ENCODE peak calls at places on chromosome 4, in seven cellular contexts. One of them, this sample, is unnamed.

GRCh38 chr4:154908168-154908567 is 127.1 kb downstream of the RBM46 start:
- DNase-seq in fibroblast of pulmonary artery: no peak
- DNase-seq in AG10803: no peak
- DNase-seq in B cell: no peak
- DNase-seq in transverse colon: no peak
- DNase-seq in fibroblast of lung: no peak
- DNase-seq in A549: no peak
- DNase-seq in this sample: no peak

GRCh38 chr4:153212755-153213154 is 8.5 kb downstream of the TRIM2 start:
- DNase-seq in fibroblast of pulmonary artery: no peak
- DNase-seq in AG10803: no peak
- DNase-seq in B cell: no peak
- DNase-seq in transverse colon: no peak
- DNase-seq in fibroblast of lung: no peak
- DNase-seq in A549: no peak
- DNase-seq in this sample: no peak

GRCh38 chr4:85514783-85515182 is 39.8 kb downstream of the ARHGAP24 start:
- DNase-seq in fibroblast of pulmonary artery: no peak
- DNase-seq in AG10803: no peak
- DNase-seq in B cell: no peak
- DNase-seq in transverse colon: no peak
- DNase-seq in fibroblast of lung: no peak
- DNase-seq in A549: no peak
- DNase-seq in this sample: no peak

GRCh38 chr4:113683143-113683542 is 78.4 kb downstream of the CAMK2D start:
- DNase-seq in fibroblast of pulmonary artery: no peak
- DNase-seq in AG10803: no peak
- DNase-seq in B cell: peak
- DNase-seq in transverse colon: peak
- DNase-seq in fibroblast of lung: no peak
- DNase-seq in A549: no peak
- DNase-seq in this sample: no peak

GRCh38 chr4:81650871-81651270 is 179.2 kb upstream of the RASGEF1B start:
- DNase-seq in fibroblast of pulmonary artery: peak
- DNase-seq in AG10803: no peak
- DNase-seq in B cell: no peak
- DNase-seq in transverse colon: no peak
- DNase-seq in fibroblast of lung: no peak
- DNase-seq in A549: no peak
- DNase-seq in this sample: no peak

GRCh38 chr4:6873792-6874461 is 35.7 kb upstream of the TBC1D14 start:
- DNase-seq in fibroblast of pulmonary artery: peak
- DNase-seq in AG10803: peak
- DNase-seq in B cell: peak
- DNase-seq in transverse colon: peak
- DNase-seq in fibroblast of lung: peak
- DNase-seq in A549: peak
- DNase-seq in this sample: peak

GRCh38 chr4:11931266-11931665 is 502.6 kb upstream of the HS3ST1 start:
- DNase-seq in fibroblast of pulmonary artery: peak
- DNase-seq in AG10803: no peak
- DNase-seq in B cell: no peak
- DNase-seq in transverse colon: no peak
- DNase-seq in fibroblast of lung: no peak
- DNase-seq in A549: no peak
- DNase-seq in this sample: no peak

GRCh38 chr4:52751349-52751911 is at the start of gene ERVMER34-1:
- DNase-seq in fibroblast of pulmonary artery: peak
- DNase-seq in AG10803: peak
- DNase-seq in B cell: no peak
- DNase-seq in transverse colon: peak
- DNase-seq in fibroblast of lung: peak
- DNase-seq in A549: peak
- DNase-seq in this sample: no peak

GRCh38 chr4:85720736-85721135 is 245.8 kb downstream of the ARHGAP24 start:
- DNase-seq in fibroblast of pulmonary artery: peak
- DNase-seq in AG10803: peak
- DNase-seq in B cell: no peak
- DNase-seq in transverse colon: no peak
- DNase-seq in fibroblast of lung: peak
- DNase-seq in A549: peak
- DNase-seq in this sample: no peak

GRCh38 chr4:54588404-54588803 is 69.4 kb upstream of the KIT start:
- DNase-seq in fibroblast of pulmonary artery: peak
- DNase-seq in AG10803: no peak
- DNase-seq in B cell: no peak
- DNase-seq in transverse colon: no peak
- DNase-seq in fibroblast of lung: no peak
- DNase-seq in A549: no peak
- DNase-seq in this sample: no peak

GRCh38 chr4:147733614-147734344 is 1.9 kb downstream of the ARHGAP10 start:
- DNase-seq in fibroblast of pulmonary artery: peak
- DNase-seq in AG10803: peak
- DNase-seq in B cell: no peak
- DNase-seq in transverse colon: no peak
- DNase-seq in fibroblast of lung: peak
- DNase-seq in A549: no peak
- DNase-seq in this sample: no peak

GRCh38 chr4:2745981-2746806 is 9.9 kb downstream of the TNIP2 start:
- DNase-seq in fibroblast of pulmonary artery: peak
- DNase-seq in AG10803: peak
- DNase-seq in B cell: peak
- DNase-seq in transverse colon: peak
- DNase-seq in fibroblast of lung: peak
- DNase-seq in A549: peak
- DNase-seq in this sample: peak

GRCh38 chr4:40321671-40322131 is 13.4 kb upstream of the CHRNA9 start:
- DNase-seq in fibroblast of pulmonary artery: peak
- DNase-seq in AG10803: peak
- DNase-seq in B cell: no peak
- DNase-seq in transverse colon: no peak
- DNase-seq in fibroblast of lung: peak
- DNase-seq in A549: no peak
- DNase-seq in this sample: no peak

GRCh38 chr4:10169839-10170387 is 53.3 kb upstream of the WDR1 start:
- DNase-seq in fibroblast of pulmonary artery: no peak
- DNase-seq in AG10803: no peak
- DNase-seq in B cell: no peak
- DNase-seq in transverse colon: no peak
- DNase-seq in fibroblast of lung: no peak
- DNase-seq in A549: no peak
- DNase-seq in this sample: no peak

GRCh38 chr4:185257086-185257485 is 47.7 kb downstream of the SNX25 start:
- DNase-seq in fibroblast of pulmonary artery: no peak
- DNase-seq in AG10803: no peak
- DNase-seq in B cell: no peak
- DNase-seq in transverse colon: no peak
- DNase-seq in fibroblast of lung: no peak
- DNase-seq in A549: no peak
- DNase-seq in this sample: no peak

GRCh38 chr4:8044699-8045098 is 105.0 kb upstream of the AFAP1 start:
- DNase-seq in fibroblast of pulmonary artery: no peak
- DNase-seq in AG10803: no peak
- DNase-seq in B cell: no peak
- DNase-seq in transverse colon: peak
- DNase-seq in fibroblast of lung: no peak
- DNase-seq in A549: no peak
- DNase-seq in this sample: no peak

GRCh38 chr4:105551968-105552746 is at the start of gene ARHGEF38:
- DNase-seq in fibroblast of pulmonary artery: no peak
- DNase-seq in AG10803: peak
- DNase-seq in B cell: no peak
- DNase-seq in transverse colon: peak
- DNase-seq in fibroblast of lung: peak
- DNase-seq in A549: no peak
- DNase-seq in this sample: no peak

GRCh38 chr4:4866833-4867744 is 7.6 kb downstream of the MSX1 start:
- DNase-seq in fibroblast of pulmonary artery: no peak
- DNase-seq in AG10803: no peak
- DNase-seq in B cell: no peak
- DNase-seq in transverse colon: no peak
- DNase-seq in fibroblast of lung: no peak
- DNase-seq in A549: no peak
- DNase-seq in this sample: no peak

GRCh38 chr4:127549521-127549920 is 83.2 kb upstream of the INTU start:
- DNase-seq in fibroblast of pulmonary artery: no peak
- DNase-seq in AG10803: peak
- DNase-seq in B cell: no peak
- DNase-seq in transverse colon: no peak
- DNase-seq in fibroblast of lung: no peak
- DNase-seq in A549: no peak
- DNase-seq in this sample: no peak

GRCh38 chr4:17698116-17698515 is 83.3 kb downstream of the FAM184B start:
- DNase-seq in fibroblast of pulmonary artery: no peak
- DNase-seq in AG10803: no peak
- DNase-seq in B cell: no peak
- DNase-seq in transverse colon: no peak
- DNase-seq in fibroblast of lung: no peak
- DNase-seq in A549: no peak
- DNase-seq in this sample: no peak

GRCh38 chr4:2936773-2937145 is 26.4 kb downstream of the NOP14 start:
- DNase-seq in fibroblast of pulmonary artery: peak
- DNase-seq in AG10803: peak
- DNase-seq in B cell: no peak
- DNase-seq in transverse colon: no peak
- DNase-seq in fibroblast of lung: peak
- DNase-seq in A549: no peak
- DNase-seq in this sample: no peak

GRCh38 chr4:2671267-2671895 is 84.8 kb downstream of the TNIP2 start:
- DNase-seq in fibroblast of pulmonary artery: no peak
- DNase-seq in AG10803: no peak
- DNase-seq in B cell: no peak
- DNase-seq in transverse colon: no peak
- DNase-seq in fibroblast of lung: no peak
- DNase-seq in A549: no peak
- DNase-seq in this sample: no peak

GRCh38 chr4:22237846-22238513 is 277.9 kb downstream of the ADGRA3 start:
- DNase-seq in fibroblast of pulmonary artery: no peak
- DNase-seq in AG10803: no peak
- DNase-seq in B cell: no peak
- DNase-seq in transverse colon: peak
- DNase-seq in fibroblast of lung: peak
- DNase-seq in A549: no peak
- DNase-seq in this sample: no peak

GRCh38 chr4:7767526-7767925 is 172.1 kb downstream of the AFAP1 start:
- DNase-seq in fibroblast of pulmonary artery: no peak
- DNase-seq in AG10803: no peak
- DNase-seq in B cell: no peak
- DNase-seq in transverse colon: no peak
- DNase-seq in fibroblast of lung: no peak
- DNase-seq in A549: no peak
- DNase-seq in this sample: no peak

GRCh38 chr4:127131527-127131926 is 501.2 kb upstream of the INTU start:
- DNase-seq in fibroblast of pulmonary artery: no peak
- DNase-seq in AG10803: no peak
- DNase-seq in B cell: no peak
- DNase-seq in transverse colon: no peak
- DNase-seq in fibroblast of lung: no peak
- DNase-seq in A549: no peak
- DNase-seq in this sample: no peak

DNA sequence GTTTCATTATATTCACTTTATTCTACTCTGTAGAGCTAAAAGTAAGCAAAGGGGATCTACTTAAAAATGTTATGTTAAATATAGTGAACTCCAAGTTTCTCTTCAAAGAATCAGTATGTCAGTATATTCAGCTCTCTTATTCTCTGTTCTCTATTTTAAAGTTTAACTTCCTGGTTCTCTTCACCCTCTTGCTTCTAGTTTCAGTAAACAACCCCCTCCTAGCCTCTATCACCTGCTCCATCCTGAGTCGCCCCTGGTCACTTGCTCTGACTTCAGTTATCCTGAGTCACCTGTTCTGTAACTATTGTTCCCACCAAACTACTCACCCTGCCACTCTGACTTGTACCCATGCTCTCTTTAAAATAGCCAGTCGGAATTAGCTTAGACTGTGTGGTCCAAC is 180.9 kb upstream of the AADAT start:
- DNase-seq in fibroblast of pulmonary artery: no peak
- DNase-seq in AG10803: no peak
- DNase-seq in B cell: no peak
- DNase-seq in transverse colon: no peak
- DNase-seq in fibroblast of lung: no peak
- DNase-seq in A549: no peak
- DNase-seq in this sample: no peak
- TF ChIP-seq CTCF in fibroblast of pulmonary artery: no peak
- TF ChIP-seq CTCF in AG10803: no peak
- TF ChIP-seq CTCF in B cell: no peak
- TF ChIP-seq CTCF in transverse colon: no peak
- TF ChIP-seq CTCF in fibroblast of lung: no peak
- TF ChIP-seq CTCF in A549: no peak
- TF ChIP-seq CTCF in this sample: no peak

GRCh38 chr4:149144060-149144459 is 671.6 kb downstream of the IQCM start:
- DNase-seq in fibroblast of pulmonary artery: no peak
- DNase-seq in AG10803: no peak
- DNase-seq in B cell: no peak
- DNase-seq in transverse colon: no peak
- DNase-seq in fibroblast of lung: no peak
- DNase-seq in A549: no peak
- DNase-seq in this sample: no peak
- TF ChIP-seq CTCF in fibroblast of pulmonary artery: no peak
- TF ChIP-seq CTCF in AG10803: no peak
- TF ChIP-seq CTCF in B cell: peak
- TF ChIP-seq CTCF in transverse colon: no peak
- TF ChIP-seq CTCF in fibroblast of lung: no peak
- TF ChIP-seq CTCF in A549: no peak
- TF ChIP-seq CTCF in this sample: no peak

GRCh38 chr4:41814565-41814964 is 66.0 kb upstream of the PHOX2B start:
- DNase-seq in fibroblast of pulmonary artery: peak
- DNase-seq in AG10803: peak
- DNase-seq in B cell: no peak
- DNase-seq in transverse colon: no peak
- DNase-seq in fibroblast of lung: peak
- DNase-seq in A549: no peak
- DNase-seq in this sample: no peak
- TF ChIP-seq CTCF in fibroblast of pulmonary artery: peak
- TF ChIP-seq CTCF in AG10803: peak
- TF ChIP-seq CTCF in B cell: no peak
- TF ChIP-seq CTCF in transverse colon: no peak
- TF ChIP-seq CTCF in fibroblast of lung: peak
- TF ChIP-seq CTCF in A549: peak
- TF ChIP-seq CTCF in this sample: no peak

GRCh38 chr4:98625920-98626319 is 32.5 kb downstream of the TSPAN5 start:
- DNase-seq in fibroblast of pulmonary artery: no peak
- DNase-seq in AG10803: no peak
- DNase-seq in B cell: no peak
- DNase-seq in transverse colon: no peak
- DNase-seq in fibroblast of lung: no peak
- DNase-seq in A549: no peak
- DNase-seq in this sample: no peak

GRCh38 chr4:98627477-98627876 is 30.9 kb downstream of the TSPAN5 start:
- DNase-seq in fibroblast of pulmonary artery: no peak
- DNase-seq in AG10803: no peak
- DNase-seq in B cell: no peak
- DNase-seq in transverse colon: no peak
- DNase-seq in fibroblast of lung: peak
- DNase-seq in A549: no peak
- DNase-seq in this sample: no peak

GRCh38 chr4:98625399-98625798 is 33.0 kb downstream of the TSPAN5 start:
- DNase-seq in fibroblast of pulmonary artery: peak
- DNase-seq in AG10803: no peak
- DNase-seq in B cell: no peak
- DNase-seq in transverse colon: no peak
- DNase-seq in fibroblast of lung: no peak
- DNase-seq in A549: no peak
- DNase-seq in this sample: no peak

GRCh38 chr4:98627883-98628282 is 30.5 kb downstream of the TSPAN5 start:
- DNase-seq in fibroblast of pulmonary artery: peak
- DNase-seq in AG10803: peak
- DNase-seq in B cell: no peak
- DNase-seq in transverse colon: no peak
- DNase-seq in fibroblast of lung: peak
- DNase-seq in A549: no peak
- DNase-seq in this sample: no peak

GRCh38 chr4:98626350-98626749 is 32.1 kb downstream of the TSPAN5 start:
- DNase-seq in fibroblast of pulmonary artery: peak
- DNase-seq in AG10803: peak
- DNase-seq in B cell: no peak
- DNase-seq in transverse colon: no peak
- DNase-seq in fibroblast of lung: peak
- DNase-seq in A549: peak
- DNase-seq in this sample: no peak
- TF ChIP-seq CTCF in fibroblast of pulmonary artery: peak
- TF ChIP-seq CTCF in AG10803: no peak
- TF ChIP-seq CTCF in B cell: no peak
- TF ChIP-seq CTCF in transverse colon: no peak
- TF ChIP-seq CTCF in fibroblast of lung: no peak
- TF ChIP-seq CTCF in A549: no peak
- TF ChIP-seq CTCF in this sample: no peak